ENCODE peak calls at places on chromosome 15, in four cellular contexts. One of them, this sample, is unnamed.

GRCh38 chr15:89723031-89723430 is 28.0 kb downstream of the MESP1 start:
- DNase-seq in HepG2: no peak
- DNase-seq in SK-N-SH: no peak
- DNase-seq in K562: no peak
- DNase-seq in this sample: no peak

GRCh38 chr15:33675246-33675645 is 293.1 kb upstream of the CHRM5 start:
- DNase-seq in HepG2: no peak
- DNase-seq in SK-N-SH: peak
- DNase-seq in K562: peak
- DNase-seq in this sample: no peak

GRCh38 chr15:31482122-31482922 is 155.7 kb downstream of the KLF13 start:
- DNase-seq in HepG2: no peak
- DNase-seq in SK-N-SH: no peak
- DNase-seq in K562: no peak
- DNase-seq in this sample: no peak

GRCh38 chr15:22936577-22937472 is 43.3 kb downstream of the CYFIP1 start:
- DNase-seq in HepG2: no peak
- DNase-seq in SK-N-SH: no peak
- DNase-seq in K562: no peak
- DNase-seq in this sample: no peak

GRCh38 chr15:88542342-88542733 is 4.1 kb downstream of the DET1 start:
- DNase-seq in HepG2: no peak
- DNase-seq in SK-N-SH: no peak
- DNase-seq in K562: peak
- DNase-seq in this sample: no peak

GRCh38 chr15:88467935-88468528 is 524 bp downstream of the MRPS11 start:
- DNase-seq in HepG2: no peak
- DNase-seq in SK-N-SH: peak
- DNase-seq in K562: peak
- DNase-seq in this sample: no peak

GRCh38 chr15:60708684-60709083 is 229.7 kb upstream of the ICE2 start:
- DNase-seq in HepG2: no peak
- DNase-seq in SK-N-SH: no peak
- DNase-seq in K562: no peak
- DNase-seq in this sample: no peak

GRCh38 chr15:32994810-32995424 is 199.6 kb downstream of the FMN1 start:
- DNase-seq in HepG2: peak
- DNase-seq in SK-N-SH: peak
- DNase-seq in K562: peak
- DNase-seq in this sample: no peak

GRCh38 chr15:70142322-70143191 is 44.8 kb upstream of the TLE3 start:
- DNase-seq in HepG2: no peak
- DNase-seq in SK-N-SH: no peak
- DNase-seq in K562: no peak
- DNase-seq in this sample: no peak

GRCh38 chr15:82263350-82263749 is 732 bp downstream of the SAXO2 start:
- DNase-seq in HepG2: peak
- DNase-seq in SK-N-SH: peak
- DNase-seq in K562: no peak
- DNase-seq in this sample: no peak

GRCh38 chr15:83784975-83785374 is 131.1 kb downstream of the ADAMTSL3 start:
- DNase-seq in HepG2: no peak
- DNase-seq in SK-N-SH: no peak
- DNase-seq in K562: no peak
- DNase-seq in this sample: no peak

GRCh38 chr15:62809968-62810260 is 232.6 kb upstream of the TPM1 start:
- DNase-seq in HepG2: no peak
- DNase-seq in SK-N-SH: no peak
- DNase-seq in K562: no peak
- DNase-seq in this sample: no peak

GRCh38 chr15:89119489-89120478 is 31.5 kb downstream of the ABHD2 start:
- DNase-seq in HepG2: peak
- DNase-seq in SK-N-SH: no peak
- DNase-seq in K562: no peak
- DNase-seq in this sample: no peak

GRCh38 chr15:96703794-96704550 is 373.5 kb downstream of the NR2F2 start:
- DNase-seq in HepG2: no peak
- DNase-seq in SK-N-SH: no peak
- DNase-seq in K562: no peak
- DNase-seq in this sample: no peak

GRCh38 chr15:43903864-43904290 is 77.1 kb downstream of the WDR76 start:
- DNase-seq in HepG2: peak
- DNase-seq in SK-N-SH: peak
- DNase-seq in K562: peak
- DNase-seq in this sample: peak

GRCh38 chr15:27064080-27064479 is 93.1 kb downstream of the GABRG3 start:
- DNase-seq in HepG2: no peak
- DNase-seq in SK-N-SH: no peak
- DNase-seq in K562: no peak
- DNase-seq in this sample: no peak

GRCh38 chr15:80177151-80177550 is 24.4 kb downstream of the FAH start:
- DNase-seq in HepG2: no peak
- DNase-seq in SK-N-SH: no peak
- DNase-seq in K562: no peak
- DNase-seq in this sample: no peak

GRCh38 chr15:51737538-51738305 is at the start of gene LYSMD2:
- DNase-seq in HepG2: no peak
- DNase-seq in SK-N-SH: peak
- DNase-seq in K562: peak
- DNase-seq in this sample: peak

GRCh38 chr15:75027551-75027950 is 4.2 kb downstream of the PPCDC start:
- DNase-seq in HepG2: no peak
- DNase-seq in SK-N-SH: no peak
- DNase-seq in K562: no peak
- DNase-seq in this sample: no peak

GRCh38 chr15:93985925-93986324 is 245.4 kb upstream of the MCTP2 start:
- DNase-seq in HepG2: no peak
- DNase-seq in SK-N-SH: no peak
- DNase-seq in K562: no peak
- DNase-seq in this sample: no peak

GRCh38 chr15:92617197-92618037 is 38.2 kb downstream of the FAM174B start:
- DNase-seq in HepG2: peak
- DNase-seq in SK-N-SH: peak
- DNase-seq in K562: peak
- DNase-seq in this sample: no peak

GRCh38 chr15:49134683-49135341 is 20.6 kb downstream of the COPS2 start:
- DNase-seq in HepG2: no peak
- DNase-seq in SK-N-SH: no peak
- DNase-seq in K562: no peak
- DNase-seq in this sample: no peak

GRCh38 chr15:83285979-83286553 is 1.6 kb upstream of the BNC1 start:
- DNase-seq in HepG2: no peak
- DNase-seq in SK-N-SH: no peak
- DNase-seq in K562: no peak
- DNase-seq in this sample: no peak

GRCh38 chr15:65404196-65404872 is 18.4 kb downstream of the IGDCC4 start:
- DNase-seq in HepG2: no peak
- DNase-seq in SK-N-SH: no peak
- DNase-seq in K562: no peak
- DNase-seq in this sample: no peak

GRCh38 chr15:25427861-25428260 is 11.0 kb downstream of the UBE3A start:
- DNase-seq in HepG2: no peak
- DNase-seq in SK-N-SH: no peak
- DNase-seq in K562: no peak
- DNase-seq in this sample: no peak

GRCh38 chr15:43911235-43911661 is 84.4 kb downstream of the WDR76 start:
- DNase-seq in HepG2: no peak
- DNase-seq in SK-N-SH: no peak
- DNase-seq in K562: no peak
- DNase-seq in this sample: no peak

GRCh38 chr15:64046347-64047153 is at the start of gene DAPK2:
- DNase-seq in HepG2: peak
- DNase-seq in SK-N-SH: peak
- DNase-seq in K562: peak
- DNase-seq in this sample: peak

GRCh38 chr15:66222273-66223198 is 31.0 kb downstream of the MEGF11 start:
- DNase-seq in HepG2: no peak
- DNase-seq in SK-N-SH: no peak
- DNase-seq in K562: no peak
- DNase-seq in this sample: no peak

DNA sequence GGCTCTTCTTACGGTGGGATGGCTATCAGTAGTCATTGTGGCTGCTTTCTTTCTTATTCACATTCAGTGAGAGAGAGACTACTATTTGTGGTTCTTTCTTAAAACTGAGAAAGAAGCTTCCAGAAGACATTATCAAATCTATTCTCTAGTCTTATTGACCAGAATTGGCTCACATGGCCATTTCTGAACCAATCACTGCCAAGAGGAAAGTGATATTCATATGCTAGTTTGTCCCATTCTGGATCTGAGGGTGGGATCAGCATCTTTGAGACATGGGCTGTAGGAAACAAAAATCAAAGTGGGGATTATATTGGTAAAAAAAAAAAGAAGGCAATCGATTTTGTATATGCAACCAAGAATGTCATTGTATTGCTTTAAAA is 106.4 kb upstream of the RASGRP1 start:
- DNase-seq in HepG2: no peak
- DNase-seq in SK-N-SH: no peak
- DNase-seq in K562: no peak
- DNase-seq in this sample: no peak
- TF ChIP-seq FOXJ3 in HepG2: no peak
- TF ChIP-seq FOXJ3 in SK-N-SH: no peak
- TF ChIP-seq FOXJ3 in K562: no peak
- TF ChIP-seq FOXJ3 in this sample: no peak

GRCh38 chr15:40929730-40930429 is 740 bp downstream of the DLL4 start:
- DNase-seq in HepG2: no peak
- DNase-seq in SK-N-SH: peak
- DNase-seq in K562: peak
- DNase-seq in this sample: peak

GRCh38 chr15:40928351-40928974 is 677 bp upstream of the DLL4 start:
- DNase-seq in HepG2: no peak
- DNase-seq in SK-N-SH: no peak
- DNase-seq in K562: peak
- DNase-seq in this sample: peak

GRCh38 chr15:40930430-40931299 is 1.5 kb downstream of the DLL4 start:
- DNase-seq in HepG2: peak
- DNase-seq in SK-N-SH: peak
- DNase-seq in K562: peak
- DNase-seq in this sample: peak

GRCh38 chr15:40927497-40928346 is 1.4 kb upstream of the DLL4 start:
- DNase-seq in HepG2: no peak
- DNase-seq in SK-N-SH: peak
- DNase-seq in K562: peak
- DNase-seq in this sample: no peak

GRCh38 chr15:40928975-40929729 is at the start of gene DLL4:
- DNase-seq in HepG2: peak
- DNase-seq in SK-N-SH: peak
- DNase-seq in K562: peak
- DNase-seq in this sample: peak
- TF ChIP-seq FOXJ3 in HepG2: no peak
- TF ChIP-seq FOXJ3 in SK-N-SH: no peak
- TF ChIP-seq FOXJ3 in K562: no peak
- TF ChIP-seq FOXJ3 in this sample: no peak

GRCh38 chr15:77508541-77509505 is 88.1 kb downstream of the HMG20A start:
- DNase-seq in HepG2: no peak
- DNase-seq in SK-N-SH: no peak
- DNase-seq in K562: no peak
- DNase-seq in this sample: no peak

GRCh38 chr15:77506311-77507150 is 85.8 kb downstream of the HMG20A start:
- DNase-seq in HepG2: no peak
- DNase-seq in SK-N-SH: no peak
- DNase-seq in K562: peak
- DNase-seq in this sample: no peak

GRCh38 chr15:77505556-77505955 is 84.9 kb downstream of the HMG20A start:
- DNase-seq in HepG2: no peak
- DNase-seq in SK-N-SH: no peak
- DNase-seq in K562: no peak
- DNase-seq in this sample: no peak

GRCh38 chr15:77507911-77508310 is 87.2 kb downstream of the HMG20A start:
- DNase-seq in HepG2: peak
- DNase-seq in SK-N-SH: no peak
- DNase-seq in K562: no peak
- DNase-seq in this sample: no peak

GRCh38 chr15:77507151-77507847 is 86.6 kb downstream of the HMG20A start:
- DNase-seq in HepG2: no peak
- DNase-seq in SK-N-SH: no peak
- DNase-seq in K562: no peak
- DNase-seq in this sample: no peak
- TF ChIP-seq FOXJ3 in HepG2: no peak
- TF ChIP-seq FOXJ3 in SK-N-SH: no peak
- TF ChIP-seq FOXJ3 in K562: no peak
- TF ChIP-seq FOXJ3 in this sample: no peak

GRCh38 chr15:78828930-78829329 is 17.7 kb upstream of the ADAMTS7 start:
- DNase-seq in HepG2: no peak
- DNase-seq in SK-N-SH: no peak
- DNase-seq in K562: no peak
- DNase-seq in this sample: no peak
- TF ChIP-seq FOXJ3 in HepG2: no peak
- TF ChIP-seq FOXJ3 in SK-N-SH: no peak
- TF ChIP-seq FOXJ3 in K562: no peak
- TF ChIP-seq FOXJ3 in this sample: no peak

GRCh38 chr15:100836501-100836900 is 43.1 kb upstream of the ALDH1A3 start:
- DNase-seq in HepG2: no peak
- DNase-seq in SK-N-SH: no peak
- DNase-seq in K562: no peak
- DNase-seq in this sample: no peak
- TF ChIP-seq FOXJ3 in HepG2: no peak
- TF ChIP-seq FOXJ3 in SK-N-SH: no peak
- TF ChIP-seq FOXJ3 in K562: no peak
- TF ChIP-seq FOXJ3 in this sample: no peak

DNA sequence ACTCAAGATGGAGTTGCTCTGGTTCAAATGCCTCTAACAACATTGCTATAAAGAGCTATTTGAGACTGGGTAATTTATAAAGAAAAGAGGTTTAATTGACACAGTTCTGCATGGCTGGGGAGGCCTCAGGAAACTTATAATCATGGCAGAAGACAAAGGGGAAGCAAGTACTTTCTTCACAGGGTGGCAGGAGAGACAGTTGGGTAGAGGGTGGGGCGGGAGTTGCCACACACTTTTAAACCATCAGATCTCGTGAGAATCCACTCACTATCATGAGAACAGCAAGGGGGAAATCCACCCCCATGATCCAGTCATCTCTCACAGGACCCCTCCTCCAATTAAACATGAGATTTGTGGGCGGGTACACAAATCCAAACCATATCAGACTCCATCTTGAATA is 30.7 kb downstream of the MAP2K5 start:
- DNase-seq in HepG2: no peak
- DNase-seq in SK-N-SH: no peak
- DNase-seq in K562: no peak
- DNase-seq in this sample: no peak
- TF ChIP-seq FOXJ3 in HepG2: no peak
- TF ChIP-seq FOXJ3 in SK-N-SH: no peak
- TF ChIP-seq FOXJ3 in K562: no peak
- TF ChIP-seq FOXJ3 in this sample: no peak